ENCODE peak calls at places on chromosome 12, in six cellular contexts. Y is H9, A is H1, S is IMR-90, Q is neuronal stem cell, N is mesenchymal stem cell. X is an unnamed sample.

GRCh38 chr12:85740190-85740589 is 96.0 kb downstream of the RASSF9 start:
- DNase-seq in Y (no peak), A (no peak), S (no peak), Q (no peak), N (no peak), X (no peak)

GRCh38 chr12:48677782-48678181 is 4.3 kb downstream of the KANSL2 start:
- DNase-seq in Y (no peak), A (no peak), S (peak), Q (no peak), N (peak), X (no peak)

GRCh38 chr12:66409195-66409871 is 107.0 kb downstream of the HELB start:
- DNase-seq in Y (peak), A (peak), S (peak), Q (peak), N (peak), X (peak)

GRCh38 chr12:22709292-22709691 is 84.3 kb downstream of the ETNK1 start:
- DNase-seq in Y (no peak), A (no peak), S (no peak), Q (peak), N (peak), X (no peak)

GRCh38 chr12:2244013-2244861 is 191.4 kb downstream of the CACNA1C start:
- DNase-seq in Y (peak), A (peak), S (peak), Q (peak), N (peak), X (peak)

GRCh38 chr12:75820848-75821578 is 210.6 kb downstream of the PHLDA1 start:
- DNase-seq in Y (no peak), A (no peak), S (peak), Q (no peak), N (no peak), X (peak)

GRCh38 chr12:87827638-87828264 is 201.4 kb downstream of the C12orf50 start:
- DNase-seq in Y (no peak), A (no peak), S (peak), Q (no peak), N (peak), X (no peak)

GRCh38 chr12:4771960-4772566 is 51.9 kb downstream of the GALNT8 start:
- DNase-seq in Y (no peak), A (no peak), S (no peak), Q (no peak), N (no peak), X (no peak)

GRCh38 chr12:110543252-110543959 is 39.7 kb downstream of the PPTC7 start:
- DNase-seq in Y (no peak), A (no peak), S (peak), Q (no peak), N (peak), X (no peak)

GRCh38 chr12:116236148-116236731 is 41.3 kb downstream of the MED13L start:
- DNase-seq in Y (no peak), A (no peak), S (peak), Q (no peak), N (peak), X (no peak)

GRCh38 chr12:116148844-116149243 is 128.6 kb downstream of the MED13L start:
- DNase-seq in Y (no peak), A (no peak), S (no peak), Q (no peak), N (no peak), X (no peak)

GRCh38 chr12:116662612-116663144 is 75.2 kb downstream of the SPRING1 start:
- DNase-seq in Y (peak), A (no peak), S (peak), Q (peak), N (peak), X (no peak)

GRCh38 chr12:115412821-115413220 is 728.8 kb upstream of the TBX3 start:
- DNase-seq in Y (no peak), A (no peak), S (peak), Q (no peak), N (no peak), X (no peak)

GRCh38 chr12:28232212-28232928 is 42.1 kb downstream of the CCDC91 start:
- DNase-seq in Y (no peak), A (no peak), S (no peak), Q (no peak), N (no peak), X (no peak)

GRCh38 chr12:47850153-47851084 is 30.7 kb upstream of the HDAC7 start:
- DNase-seq in Y (peak), A (no peak), S (peak), Q (no peak), N (peak), X (peak)

GRCh38 chr12:128133321-128134050 is 133.5 kb upstream of the TMEM132C start:
- DNase-seq in Y (no peak), A (no peak), S (no peak), Q (no peak), N (no peak), X (no peak)

GRCh38 chr12:121626853-121627623 is 708 bp downstream of the ORAI1 start:
- DNase-seq in Y (peak), A (peak), S (peak), Q (peak), N (peak), X (peak)

GRCh38 chr12:15801770-15802393 is 12.7 kb upstream of the EPS8 start:
- DNase-seq in Y (no peak), A (no peak), S (peak), Q (no peak), N (peak), X (peak)

GRCh38 chr12:81005635-81006034 is 67.9 kb upstream of the LIN7A start:
- DNase-seq in Y (no peak), A (no peak), S (no peak), Q (no peak), N (no peak), X (no peak)

GRCh38 chr12:110371408-110372055 is 32.0 kb downstream of the ANAPC7 start:
- DNase-seq in Y (peak), A (no peak), S (no peak), Q (no peak), N (no peak), X (no peak)

GRCh38 chr12:65567820-65568219 is 256.5 kb upstream of the HMGA2 start:
- DNase-seq in Y (no peak), A (no peak), S (no peak), Q (no peak), N (no peak), X (no peak)

GRCh38 chr12:6792522-6793201 is 3.3 kb downstream of the CD4 start:
- DNase-seq in Y (no peak), A (no peak), S (peak), Q (no peak), N (peak), X (no peak)

GRCh38 chr12:7131502-7131866 is 1.3 kb downstream of the CLSTN3 start:
- DNase-seq in Y (peak), A (no peak), S (no peak), Q (no peak), N (no peak), X (peak)

GRCh38 chr12:103468837-103469236 is 26.9 kb downstream of the C12orf42 start:
- DNase-seq in Y (peak), A (no peak), S (no peak), Q (no peak), N (no peak), X (no peak)

GRCh38 chr12:15427913-15428312 is 105.6 kb downstream of the PTPRO start:
- DNase-seq in Y (no peak), A (no peak), S (no peak), Q (no peak), N (no peak), X (no peak)

GRCh38 chr12:3753549-3754284 is 808 bp upstream of the CRACR2A start:
- DNase-seq in Y (peak), A (no peak), S (no peak), Q (no peak), N (peak), X (no peak)

GRCh38 chr12:119989619-119990381 is 764 bp downstream of the BICDL1 start:
- DNase-seq in Y (peak), A (peak), S (peak), Q (peak), N (peak), X (peak)

GRCh38 chr12:57518920-57519757 is 1.2 kb downstream of the DDIT3 start:
- DNase-seq in Y (no peak), A (no peak), S (peak), Q (no peak), N (peak), X (peak)

GRCh38 chr12:104671407-104672095 is 214.8 kb downstream of the CHST11 start:
- DNase-seq in Y (no peak), A (no peak), S (peak), Q (no peak), N (peak), X (peak)

GRCh38 chr12:107464644-107465043 is 221.0 kb upstream of the PWP1 start:
- DNase-seq in Y (no peak), A (no peak), S (no peak), Q (no peak), N (no peak), X (no peak)

GRCh38 chr12:107472308-107472707 is 213.3 kb upstream of the PWP1 start:
- DNase-seq in Y (no peak), A (no peak), S (no peak), Q (no peak), N (no peak), X (no peak)

GRCh38 chr12:107468182-107468581 is 217.4 kb upstream of the PWP1 start:
- DNase-seq in Y (peak), A (no peak), S (peak), Q (no peak), N (no peak), X (no peak)

GRCh38 chr12:107467716-107468115 is 217.9 kb upstream of the PWP1 start:
- DNase-seq in Y (no peak), A (no peak), S (peak), Q (no peak), N (peak), X (no peak)

GRCh38 chr12:107468976-107469375 is 216.6 kb upstream of the PWP1 start:
- DNase-seq in Y (no peak), A (no peak), S (no peak), Q (no peak), N (no peak), X (no peak)
- H3K4ac ChIP-seq in Y (no peak), A (no peak), S (no peak), Q (no peak), N (no peak), X (no peak)

DNA sequence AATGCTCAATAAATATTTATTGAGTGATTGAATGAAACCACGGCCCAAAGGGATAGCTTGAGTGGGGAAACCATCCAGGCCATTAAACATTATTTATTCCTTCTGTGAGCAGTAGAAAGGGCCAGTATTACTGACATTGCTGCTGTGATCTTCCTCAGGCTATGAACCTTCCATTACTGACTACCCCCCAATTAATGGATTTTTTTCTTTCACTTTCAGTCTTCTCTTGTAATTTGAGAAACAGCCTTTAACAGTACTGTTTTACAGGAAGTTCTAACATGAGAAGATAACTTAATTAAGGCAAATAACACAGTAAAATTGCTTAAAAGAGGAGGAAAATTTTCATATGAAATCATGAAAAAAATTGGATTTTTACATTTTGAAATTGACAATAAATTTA is 629.5 kb downstream of the TRHDE start:
- DNase-seq in Y (no peak), A (no peak), S (no peak), Q (no peak), N (peak), X (no peak)
- H3K14ac ChIP-seq in Y (no peak), A (no peak), S (no peak), Q (no peak), N (no peak), X (no peak)

GRCh38 chr12:12505544-12506501 is 56.8 kb downstream of the DUSP16 start:
- DNase-seq in Y (no peak), A (no peak), S (peak), Q (no peak), N (peak), X (no peak)
- H3K4ac ChIP-seq in Y (no peak), A (no peak), S (peak), Q (no peak), N (peak), X (no peak)

DNA sequence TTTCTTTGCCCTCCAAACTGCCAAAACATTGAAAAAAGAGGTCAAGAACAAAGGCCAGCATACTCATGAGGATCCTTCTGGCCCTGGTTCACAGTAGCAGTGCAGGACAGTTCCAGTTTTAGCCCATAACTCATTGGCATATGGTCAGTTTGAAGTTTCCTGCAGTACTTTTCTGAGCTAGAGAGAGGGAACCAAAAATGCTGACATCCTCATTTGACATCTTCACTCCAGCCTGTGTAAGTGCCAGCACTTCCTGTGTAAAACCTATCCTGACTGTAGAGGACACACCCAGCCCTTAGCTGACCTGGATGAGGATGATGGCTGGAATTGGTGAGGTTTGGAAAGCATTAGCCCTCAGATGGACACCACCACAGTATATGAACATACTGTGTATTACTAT is 84.1 kb downstream of the FGD4 start:
- DNase-seq in Y (no peak), A (no peak), S (no peak), Q (no peak), N (peak), X (peak)
- H3K14ac ChIP-seq in Y (no peak), A (no peak), S (no peak), Q (no peak), N (no peak), X (no peak)

GRCh38 chr12:131988054-131988796 is 38.5 kb downstream of the EP400 start:
- DNase-seq in Y (no peak), A (no peak), S (no peak), Q (no peak), N (no peak), X (no peak)

GRCh38 chr12:131990980-131991305 is 41.2 kb downstream of the EP400 start:
- DNase-seq in Y (no peak), A (no peak), S (no peak), Q (no peak), N (no peak), X (no peak)

GRCh38 chr12:131991816-131992430 is 42.2 kb downstream of the EP400 start:
- DNase-seq in Y (no peak), A (no peak), S (no peak), Q (no peak), N (peak), X (no peak)

GRCh38 chr12:131989021-131989420 is 39.3 kb downstream of the EP400 start:
- DNase-seq in Y (no peak), A (no peak), S (no peak), Q (no peak), N (no peak), X (no peak)

DNA sequence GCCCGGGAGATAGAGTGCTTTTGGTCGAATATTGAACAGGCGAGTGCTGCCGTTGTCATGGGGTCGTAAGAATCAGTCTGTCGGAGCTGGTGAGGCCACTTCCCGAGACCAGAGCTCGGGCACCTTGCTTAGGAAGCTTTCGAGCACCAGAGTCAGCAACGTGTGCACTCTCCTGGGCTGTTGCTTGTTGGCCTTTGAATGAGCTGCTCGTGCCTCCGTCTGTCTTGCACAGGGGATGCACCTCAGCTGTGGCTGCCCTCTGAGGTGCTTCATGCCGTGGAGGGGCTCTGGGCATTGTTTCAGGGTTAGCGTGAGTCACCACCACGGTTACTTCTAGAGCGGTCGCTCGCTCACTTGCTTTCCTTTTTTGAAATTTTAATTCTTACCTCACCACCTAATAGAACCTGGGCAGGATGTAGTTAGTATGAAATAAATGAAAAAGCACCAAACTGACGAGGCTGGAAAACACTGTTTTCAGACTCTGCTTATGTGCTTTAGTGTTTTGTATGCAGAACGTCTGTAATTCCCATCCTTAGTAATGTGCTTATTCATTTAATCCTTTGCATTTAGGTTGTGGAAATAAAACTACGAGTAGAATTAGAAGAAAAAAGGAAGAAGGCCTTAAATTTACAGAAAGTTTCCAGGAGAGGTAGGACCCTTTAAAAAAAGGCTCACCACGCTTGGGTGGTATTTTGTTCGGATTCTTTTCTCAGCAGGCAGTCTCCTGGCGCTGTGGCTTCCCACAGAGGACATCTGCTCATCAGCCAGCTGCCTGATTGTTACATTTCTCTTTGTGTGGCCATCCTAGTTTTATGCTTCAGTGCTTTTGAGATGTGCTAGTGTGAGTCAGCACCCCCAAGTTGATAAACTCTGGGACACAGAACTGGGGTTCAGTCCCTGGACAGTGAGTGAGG is 40.6 kb downstream of the EP400 start:
- DNase-seq in Y (peak), A (peak), S (no peak), Q (peak), N (no peak), X (no peak)
- H3K4ac ChIP-seq in Y (no peak), A (peak), S (no peak), Q (no peak), N (no peak), X (no peak)

GRCh38 chr12:71135812-71136176 is 22.0 kb downstream of the TSPAN8 start:
- DNase-seq in Y (no peak), A (no peak), S (no peak), Q (no peak), N (no peak), X (no peak)

GRCh38 chr12:71142046-71142445 is 15.8 kb downstream of the TSPAN8 start:
- DNase-seq in Y (no peak), A (no peak), S (no peak), Q (no peak), N (no peak), X (no peak)

GRCh38 chr12:71138011-71138410 is 19.8 kb downstream of the TSPAN8 start:
- DNase-seq in Y (no peak), A (no peak), S (no peak), Q (no peak), N (no peak), X (no peak)

GRCh38 chr12:71141270-71141948 is 16.4 kb downstream of the TSPAN8 start:
- DNase-seq in Y (no peak), A (no peak), S (no peak), Q (no peak), N (no peak), X (no peak)

DNA sequence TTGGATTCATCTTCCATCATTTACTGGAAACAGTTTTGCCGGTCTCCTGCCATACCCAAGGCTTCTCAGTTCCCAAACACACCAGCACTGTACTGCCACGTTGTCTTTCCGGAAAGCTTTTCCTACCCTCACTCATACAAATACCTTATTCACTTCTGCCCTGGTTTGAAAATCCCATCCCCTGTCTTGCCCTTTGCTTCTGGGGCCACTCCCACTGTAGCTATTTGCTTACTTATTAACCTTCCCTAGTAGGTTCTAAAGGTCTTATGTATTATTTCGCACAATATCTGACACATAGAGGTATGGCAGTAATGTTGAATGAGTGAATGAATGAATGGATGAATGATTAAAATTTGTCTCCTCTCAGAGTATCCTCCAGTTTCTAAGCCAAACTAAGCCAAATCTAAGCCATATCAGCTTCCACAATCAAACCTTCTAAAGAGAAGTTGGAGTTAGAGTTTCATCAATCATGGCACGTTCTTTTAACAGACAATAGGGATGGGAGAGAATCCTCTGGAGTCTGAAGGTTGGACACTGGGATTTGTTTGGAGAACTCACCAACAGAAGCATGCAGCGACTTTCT is 18.6 kb downstream of the TSPAN8 start:
- DNase-seq in Y (no peak), A (no peak), S (no peak), Q (no peak), N (no peak), X (no peak)
- H3K14ac ChIP-seq in Y (no peak), A (no peak), S (no peak), Q (no peak), N (no peak), X (no peak)